ENCODE peak calls at places on chromosome 15, in six cellular contexts. One of them, this sample, is unnamed. For H3F3A, the result is how much of the 10 kb centered on the place peaks cover.

GRCh38 chr15:80820092-80820491 is 40.9 kb downstream of the CEMIP start:
- DNase-seq in GM23248: peak
- DNase-seq in GM23338: no peak
- DNase-seq in MM.1S: no peak
- DNase-seq in PC-3: no peak
- DNase-seq in neural progenitor cell: no peak
- DNase-seq in this sample: no peak

GRCh38 chr15:42018306-42019224 is 2.3 kb downstream of the PLA2G4E start:
- DNase-seq in GM23338: no peak
- DNase-seq in neural progenitor cell: no peak
- DNase-seq in GM23248: no peak
- DNase-seq in MM.1S: no peak
- DNase-seq in PC-3: no peak
- DNase-seq in this sample: no peak

GRCh38 chr15:63466378-63467192 is 37.8 kb upstream of the USP3 start:
- DNase-seq in neural progenitor cell: peak
- DNase-seq in MM.1S: peak
- DNase-seq in GM23338: peak
- DNase-seq in GM23248: peak
- DNase-seq in PC-3: peak
- DNase-seq in this sample: peak

GRCh38 chr15:74809951-74810350 is 2.7 kb upstream of the LMAN1L start:
- DNase-seq in neural progenitor cell: no peak
- DNase-seq in GM23338: no peak
- DNase-seq in GM23248: no peak
- DNase-seq in PC-3: peak
- DNase-seq in MM.1S: no peak
- DNase-seq in this sample: no peak

GRCh38 chr15:67915374-67916050 is 75.7 kb upstream of the RNU6-1 start:
- DNase-seq in MM.1S: no peak
- DNase-seq in GM23338: peak
- DNase-seq in GM23248: no peak
- DNase-seq in neural progenitor cell: peak
- DNase-seq in PC-3: peak
- DNase-seq in this sample: no peak

GRCh38 chr15:23690450-23690852 is 3.3 kb upstream of the NDN start:
- DNase-seq in MM.1S: no peak
- DNase-seq in GM23248: peak
- DNase-seq in neural progenitor cell: peak
- DNase-seq in GM23338: peak
- DNase-seq in PC-3: no peak
- DNase-seq in this sample: no peak

GRCh38 chr15:94467034-94467433 is 235.7 kb downstream of the MCTP2 start:
- DNase-seq in MM.1S: no peak
- DNase-seq in GM23338: no peak
- DNase-seq in GM23248: no peak
- DNase-seq in neural progenitor cell: no peak
- DNase-seq in PC-3: no peak
- DNase-seq in this sample: no peak

GRCh38 chr15:29124581-29125381 is 144.8 kb downstream of the NSMCE3 start:
- DNase-seq in neural progenitor cell: peak
- DNase-seq in GM23248: peak
- DNase-seq in GM23338: peak
- DNase-seq in MM.1S: no peak
- DNase-seq in PC-3: peak
- DNase-seq in this sample: no peak

GRCh38 chr15:64681424-64682024 is 93.9 kb downstream of the RBPMS2 start:
- DNase-seq in GM23338: peak
- DNase-seq in MM.1S: peak
- DNase-seq in GM23248: peak
- DNase-seq in PC-3: peak
- DNase-seq in neural progenitor cell: peak
- DNase-seq in this sample: peak

GRCh38 chr15:76217029-76217866 is 94.0 kb downstream of the ETFA start:
- DNase-seq in MM.1S: no peak
- DNase-seq in neural progenitor cell: no peak
- DNase-seq in GM23248: peak
- DNase-seq in GM23338: no peak
- DNase-seq in PC-3: peak
- DNase-seq in this sample: peak

GRCh38 chr15:99137111-99137546 is 32.2 kb downstream of the SYNM start:
- DNase-seq in GM23338: no peak
- DNase-seq in neural progenitor cell: no peak
- DNase-seq in GM23248: no peak
- DNase-seq in PC-3: no peak
- DNase-seq in MM.1S: peak
- DNase-seq in this sample: no peak

GRCh38 chr15:99212401-99212800 is 37.0 kb downstream of the TTC23 start:
- DNase-seq in GM23338: no peak
- DNase-seq in GM23248: peak
- DNase-seq in neural progenitor cell: no peak
- DNase-seq in PC-3: no peak
- DNase-seq in MM.1S: no peak
- DNase-seq in this sample: no peak

GRCh38 chr15:78364233-78364632 is 24.1 kb downstream of the CRABP1 start:
- DNase-seq in GM23248: peak
- DNase-seq in GM23338: no peak
- DNase-seq in neural progenitor cell: no peak
- DNase-seq in PC-3: no peak
- DNase-seq in MM.1S: no peak
- DNase-seq in this sample: no peak

GRCh38 chr15:67678948-67679347 is 136.4 kb downstream of the MAP2K5 start:
- DNase-seq in GM23338: no peak
- DNase-seq in PC-3: no peak
- DNase-seq in GM23248: no peak
- DNase-seq in neural progenitor cell: peak
- DNase-seq in MM.1S: no peak
- DNase-seq in this sample: no peak

GRCh38 chr15:42385206-42385979 is 26.1 kb downstream of the CAPN3 start:
- DNase-seq in GM23338: peak
- DNase-seq in neural progenitor cell: peak
- DNase-seq in PC-3: peak
- DNase-seq in MM.1S: peak
- DNase-seq in GM23248: peak
- DNase-seq in this sample: peak

GRCh38 chr15:69344238-69344637 is 45.5 kb downstream of the PAQR5 start:
- DNase-seq in GM23338: no peak
- DNase-seq in MM.1S: no peak
- DNase-seq in PC-3: no peak
- DNase-seq in GM23248: no peak
- DNase-seq in neural progenitor cell: no peak
- DNase-seq in this sample: no peak

GRCh38 chr15:31265871-31266711 is 60.5 kb upstream of the KLF13 start:
- DNase-seq in MM.1S: peak
- DNase-seq in GM23338: no peak
- DNase-seq in neural progenitor cell: peak
- DNase-seq in PC-3: no peak
- DNase-seq in GM23248: no peak
- DNase-seq in this sample: no peak

GRCh38 chr15:40306908-40307307 is 827 bp downstream of the PLCB2 start:
- DNase-seq in PC-3: no peak
- DNase-seq in neural progenitor cell: no peak
- DNase-seq in MM.1S: no peak
- DNase-seq in GM23338: no peak
- DNase-seq in GM23248: no peak
- DNase-seq in this sample: no peak

GRCh38 chr15:63572749-63573464 is 24.3 kb upstream of the FBXL22 start:
- DNase-seq in PC-3: no peak
- DNase-seq in neural progenitor cell: no peak
- DNase-seq in GM23248: no peak
- DNase-seq in MM.1S: no peak
- DNase-seq in GM23338: no peak
- DNase-seq in this sample: no peak

GRCh38 chr15:73346735-73347312 is 21.9 kb downstream of the HCN4 start:
- DNase-seq in MM.1S: peak
- DNase-seq in GM23248: peak
- DNase-seq in neural progenitor cell: peak
- DNase-seq in PC-3: peak
- DNase-seq in GM23338: peak
- DNase-seq in this sample: peak

GRCh38 chr15:75174102-75174501 is 27.6 kb upstream of the C15orf39 start:
- DNase-seq in PC-3: no peak
- DNase-seq in neural progenitor cell: no peak
- DNase-seq in GM23338: no peak
- DNase-seq in GM23248: no peak
- DNase-seq in MM.1S: no peak
- DNase-seq in this sample: no peak

GRCh38 chr15:51484781-51485180 is 137.8 kb downstream of the DMXL2 start:
- DNase-seq in neural progenitor cell: no peak
- DNase-seq in GM23338: no peak
- DNase-seq in GM23248: peak
- DNase-seq in MM.1S: no peak
- DNase-seq in PC-3: no peak
- DNase-seq in this sample: no peak

GRCh38 chr15:48897144-48897814 is 19.3 kb downstream of the EID1 start:
- DNase-seq in MM.1S: no peak
- DNase-seq in PC-3: no peak
- DNase-seq in GM23248: peak
- DNase-seq in neural progenitor cell: peak
- DNase-seq in GM23338: peak
- DNase-seq in this sample: no peak

GRCh38 chr15:76333720-76334437 is 2.7 kb upstream of the ISL2 start:
- DNase-seq in GM23248: no peak
- DNase-seq in GM23338: peak
- DNase-seq in MM.1S: no peak
- DNase-seq in PC-3: peak
- DNase-seq in neural progenitor cell: peak
- DNase-seq in this sample: no peak

GRCh38 chr15:68436680-68437079 is 4.7 kb upstream of the ITGA11 start:
- DNase-seq in PC-3: no peak
- DNase-seq in MM.1S: no peak
- DNase-seq in GM23248: no peak
- DNase-seq in neural progenitor cell: no peak
- DNase-seq in GM23338: no peak
- DNase-seq in this sample: no peak

GRCh38 chr15:63791236-63791635 is 42.5 kb downstream of the HERC1 start:
- DNase-seq in GM23338: no peak
- DNase-seq in GM23248: peak
- DNase-seq in PC-3: peak
- DNase-seq in MM.1S: no peak
- DNase-seq in neural progenitor cell: no peak
- DNase-seq in this sample: no peak

GRCh38 chr15:59532770-59533379 is 78.7 kb upstream of the GCNT3 start:
- DNase-seq in GM23338: peak
- DNase-seq in PC-3: peak
- DNase-seq in MM.1S: peak
- DNase-seq in neural progenitor cell: peak
- DNase-seq in GM23248: peak
- DNase-seq in this sample: no peak

GRCh38 chr15:71386448-71387236 is 271.4 kb downstream of the THSD4 start:
- DNase-seq in PC-3: peak
- DNase-seq in neural progenitor cell: peak
- DNase-seq in GM23338: peak
- DNase-seq in GM23248: no peak
- DNase-seq in MM.1S: peak
- DNase-seq in this sample: no peak

GRCh38 chr15:57146394-57147140 is 228.1 kb downstream of the TCF12 start:
- DNase-seq in MM.1S: peak
- DNase-seq in GM23338: peak
- DNase-seq in neural progenitor cell: peak
- DNase-seq in GM23248: peak
- DNase-seq in PC-3: peak
- DNase-seq in this sample: no peak

GRCh38 chr15:93418566-93418965 is 329.6 kb upstream of the RGMA start:
- DNase-seq in PC-3: no peak
- DNase-seq in GM23338: no peak
- DNase-seq in GM23248: no peak
- DNase-seq in MM.1S: no peak
- DNase-seq in neural progenitor cell: no peak
- DNase-seq in this sample: no peak
- TF ChIP-seq EZH2 in PC-3: no peak
- TF ChIP-seq EZH2 in GM23338: no peak
- TF ChIP-seq EZH2 in GM23248: no peak
- TF ChIP-seq EZH2 in MM.1S: no peak
- TF ChIP-seq EZH2 in neural progenitor cell: no peak
- TF ChIP-seq EZH2 in this sample: no peak

GRCh38 chr15:65790692-65791334 is 1.3 kb downstream of the DENND4A start:
- DNase-seq in neural progenitor cell: peak
- DNase-seq in MM.1S: peak
- DNase-seq in GM23338: peak
- DNase-seq in PC-3: peak
- DNase-seq in GM23248: peak
- DNase-seq in this sample: no peak
- H3F3A ChIP-seq in neural progenitor cell: under half
- H3F3A ChIP-seq in MM.1S: under half
- H3F3A ChIP-seq in GM23338: under half
- H3F3A ChIP-seq in PC-3: under half
- H3F3A ChIP-seq in GM23248: under half
- H3F3A ChIP-seq in this sample: under half

GRCh38 chr15:89349212-89349558 is 14.6 kb upstream of the POLG start:
- DNase-seq in PC-3: peak
- DNase-seq in GM23248: no peak
- DNase-seq in neural progenitor cell: no peak
- DNase-seq in GM23338: no peak
- DNase-seq in MM.1S: no peak
- DNase-seq in this sample: peak
- TF ChIP-seq EZH2 in PC-3: no peak
- TF ChIP-seq EZH2 in GM23248: no peak
- TF ChIP-seq EZH2 in neural progenitor cell: no peak
- TF ChIP-seq EZH2 in GM23338: no peak
- TF ChIP-seq EZH2 in MM.1S: no peak
- TF ChIP-seq EZH2 in this sample: no peak

GRCh38 chr15:100923076-100923475 is 3.9 kb downstream of the LRRK1 start:
- DNase-seq in neural progenitor cell: no peak
- DNase-seq in MM.1S: peak
- DNase-seq in PC-3: no peak
- DNase-seq in GM23338: no peak
- DNase-seq in GM23248: no peak
- DNase-seq in this sample: no peak
- H3F3A ChIP-seq in neural progenitor cell: under half
- H3F3A ChIP-seq in MM.1S: under half
- H3F3A ChIP-seq in PC-3: under half
- H3F3A ChIP-seq in GM23338: under half
- H3F3A ChIP-seq in GM23248: under half
- H3F3A ChIP-seq in this sample: under half

GRCh38 chr15:96340348-96340610 is 9.8 kb downstream of the NR2F2 start:
- DNase-seq in GM23248: no peak
- DNase-seq in neural progenitor cell: peak
- DNase-seq in MM.1S: no peak
- DNase-seq in GM23338: no peak
- DNase-seq in PC-3: peak
- DNase-seq in this sample: no peak
- TF ChIP-seq EZH2 in GM23248: no peak
- TF ChIP-seq EZH2 in neural progenitor cell: no peak
- TF ChIP-seq EZH2 in MM.1S: no peak
- TF ChIP-seq EZH2 in GM23338: no peak
- TF ChIP-seq EZH2 in PC-3: no peak
- TF ChIP-seq EZH2 in this sample: no peak

DNA sequence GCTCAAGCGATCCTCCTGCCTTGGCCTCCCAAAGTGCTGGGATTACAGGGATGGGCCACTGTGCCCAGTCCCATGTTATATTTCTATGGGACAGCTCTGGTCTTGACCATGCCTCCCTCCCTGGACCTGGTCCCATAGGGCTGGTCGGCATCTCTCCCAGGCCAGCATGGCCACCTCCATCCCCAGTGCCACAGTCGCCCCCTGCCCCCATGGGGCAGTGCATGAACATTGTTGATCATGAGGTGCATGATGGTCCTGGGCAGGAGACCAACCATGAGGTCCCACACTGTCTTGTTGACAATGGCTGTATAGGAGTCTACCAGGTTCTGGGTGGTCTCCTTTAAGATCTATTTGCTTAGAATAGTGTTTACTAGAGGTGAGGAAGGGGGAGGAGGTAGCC is 6.5 kb downstream of the RPS17 start:
- DNase-seq in MM.1S: no peak
- DNase-seq in PC-3: no peak
- DNase-seq in neural progenitor cell: no peak
- DNase-seq in GM23338: no peak
- DNase-seq in GM23248: no peak
- DNase-seq in this sample: no peak
- H3F3A ChIP-seq in MM.1S: under half
- H3F3A ChIP-seq in PC-3: under half
- H3F3A ChIP-seq in neural progenitor cell: under half
- H3F3A ChIP-seq in GM23338: half or more
- H3F3A ChIP-seq in GM23248: half or more
- H3F3A ChIP-seq in this sample: half or more

This sample was measured in PC-9.